ENCODE peak calls at places on chromosome 9, in four cellular contexts. R is prostate gland, W is DND-41, J is uterus. Z is an unnamed sample.
A peak's percentile ranks its signal among the peaks of the same experiment; 100 is the strongest.

GRCh38 chr9:121685795-121686377 is 34.5 kb downstream of the DAB2IP start:
- DNase-seq in R (no peak), W (no peak), J (no peak), Z (no peak)

GRCh38 chr9:130426883-130427282 is 17.9 kb upstream of the ASS1 start:
- DNase-seq in R (peak; percentile 37), W (no peak), J (no peak), Z (no peak)

GRCh38 chr9:77277719-77278118 is 100.4 kb downstream of the VPS13A start:
- DNase-seq in R (no peak), W (no peak), J (no peak), Z (no peak)

GRCh38 chr9:89494199-89494598 is 3.7 kb downstream of the SEMA4D start:
- DNase-seq in R (no peak), W (no peak), J (no peak), Z (no peak)

GRCh38 chr9:114037961-114038723 is 40.0 kb downstream of the AMBP start:
- DNase-seq in R (peak; percentile 2), W (no peak), J (no peak), Z (no peak)

GRCh38 chr9:130315446-130316226 is 50.1 kb downstream of the HMCN2 start:
- DNase-seq in R (no peak), W (no peak), J (no peak), Z (no peak)

GRCh38 chr9:93826209-93826608 is 128.9 kb downstream of the BARX1 start:
- DNase-seq in R (no peak), W (no peak), J (no peak), Z (peak; percentile 37)

GRCh38 chr9:130451004-130451390 is 6.2 kb downstream of the ASS1 start:
- DNase-seq in R (no peak), W (no peak), J (no peak), Z (no peak)

DNA sequence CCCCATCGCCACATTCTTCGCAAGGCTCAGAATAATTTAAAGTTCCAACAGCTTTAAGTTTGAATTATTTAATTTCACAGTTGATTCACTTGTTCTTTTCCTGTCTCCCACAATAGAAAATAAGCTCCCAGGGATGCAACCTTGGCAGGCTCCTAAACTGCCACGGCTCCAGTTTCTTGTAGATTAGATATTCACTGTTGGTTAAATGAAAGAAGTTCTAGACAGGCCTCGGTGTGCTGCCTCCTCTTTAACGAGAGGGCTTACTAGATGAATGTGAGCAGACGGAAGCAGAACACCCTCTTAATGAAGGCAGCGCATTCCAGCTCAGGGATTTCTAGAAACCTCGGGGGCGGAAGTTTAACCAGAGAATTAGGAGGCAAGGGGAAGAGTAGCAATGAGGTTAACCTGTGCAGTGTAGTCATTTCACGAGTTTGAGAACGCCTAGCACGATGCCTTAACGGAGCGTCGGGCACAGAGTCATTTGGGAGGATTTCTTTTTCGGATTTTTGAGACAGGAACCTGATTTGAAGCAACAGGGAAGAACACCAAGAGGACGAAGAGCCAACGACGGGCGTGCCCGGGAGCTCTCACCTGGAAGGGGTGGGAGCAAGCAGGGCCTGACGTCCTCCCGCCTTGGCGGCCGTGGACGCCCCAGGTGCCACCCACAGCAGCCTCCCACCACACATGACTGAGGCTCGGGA is 637 bp upstream of the SMC5 start:
- DNase-seq in R (peak; percentile 78), W (peak; percentile 32), J (no peak), Z (peak; percentile 72)
- H3K4me3 ChIP-seq in R (peak overlapping the region; percentile 89), W (peak overlapping the region; percentile 96), J (peak overlapping the region; percentile 86), Z (peak overlapping the region; percentile 78)

GRCh38 chr9:136363606-136364368 is at the start of gene DNLZ:
- DNase-seq in R (peak; percentile 72), W (peak; percentile 80), J (peak; percentile 85), Z (peak; percentile 79)

GRCh38 chr9:136361757-136362449 is 1.6 kb downstream of the DNLZ start:
- DNase-seq in R (no peak), W (no peak), J (peak; percentile 63), Z (no peak)

GRCh38 chr9:136361047-136361756 is 2.3 kb downstream of the DNLZ start:
- DNase-seq in R (no peak), W (no peak), J (no peak), Z (no peak)

GRCh38 chr9:136363106-136363605 is 388 bp downstream of the DNLZ start:
- DNase-seq in R (peak; percentile 95), W (peak; percentile 94), J (peak; percentile 98), Z (peak; percentile 81)

DNA sequence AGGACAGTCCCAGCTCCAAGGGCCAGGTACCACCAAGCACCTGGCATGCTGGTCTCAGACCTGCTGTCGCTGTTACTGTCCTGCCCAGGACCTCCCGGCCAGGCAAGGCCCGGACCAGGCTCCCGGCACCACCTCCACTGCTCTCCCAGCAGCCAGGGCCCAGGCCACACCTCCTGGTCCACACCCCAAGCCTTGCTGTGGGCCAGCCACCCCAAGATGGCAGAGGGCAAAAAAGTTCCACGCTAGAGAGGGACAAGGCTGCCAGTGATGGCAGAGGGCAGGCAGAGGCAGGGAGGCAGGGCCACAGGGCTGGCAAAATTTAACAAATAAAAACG is 1.1 kb downstream of the DNLZ start:
- DNase-seq in R (no peak), W (no peak), J (no peak), Z (no peak)
- H3K4me3 ChIP-seq in R (no peak overlapping the region), W (no peak overlapping the region), J (no peak overlapping the region), Z (no peak overlapping the region)

GRCh38 chr9:35906923-35907699 is 1.1 kb downstream of the HRCT1 start:
- DNase-seq in R (no peak), W (no peak), J (peak; percentile 79), Z (no peak)

GRCh38 chr9:35904338-35904737 is 1.7 kb upstream of the HRCT1 start:
- DNase-seq in R (no peak), W (no peak), J (no peak), Z (no peak)

GRCh38 chr9:35907732-35908483 is 1.4 kb upstream of the SPAAR start:
- DNase-seq in R (peak; percentile 28), W (no peak), J (peak; percentile 84), Z (no peak)

GRCh38 chr9:35904966-35905781 is 828 bp upstream of the HRCT1 start:
- DNase-seq in R (no peak), W (no peak), J (no peak), Z (no peak)

DNA sequence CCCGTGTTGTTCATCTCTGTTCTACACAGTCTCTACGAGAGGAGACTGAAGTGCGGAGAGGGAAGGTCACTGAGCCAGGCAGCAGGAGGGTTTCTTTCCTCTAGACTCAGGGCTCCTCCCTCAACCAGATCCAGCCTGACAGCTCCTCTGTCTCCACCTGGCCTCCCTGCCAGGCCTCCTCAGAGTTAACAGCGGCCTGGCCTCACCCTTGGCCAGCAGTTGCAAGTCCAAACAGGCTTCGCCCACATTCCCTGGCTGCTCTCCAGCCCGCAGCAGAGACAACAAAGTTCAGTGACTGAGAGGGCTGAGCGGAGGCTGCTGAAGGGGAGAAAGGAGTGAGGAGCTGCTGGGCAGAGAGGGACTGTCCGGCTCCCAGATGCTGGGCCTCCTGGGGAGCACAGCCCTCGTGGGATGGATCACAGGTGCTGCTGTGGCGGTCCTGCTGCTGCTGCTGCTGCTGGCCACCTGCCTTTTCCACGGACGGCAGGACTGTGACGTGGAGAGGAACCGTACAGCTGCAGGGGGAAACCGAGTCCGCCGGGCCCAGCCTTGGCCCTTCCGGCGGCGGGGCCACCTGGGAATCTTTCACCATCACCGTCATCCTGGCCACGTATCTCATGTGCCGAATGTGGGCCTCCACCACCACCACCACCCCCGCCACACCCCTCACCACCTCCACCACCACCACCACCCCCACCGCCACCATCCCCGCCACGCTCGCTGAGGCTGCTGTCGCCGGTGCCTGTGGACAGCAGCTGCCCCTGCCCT is at the start of gene HRCT1:
- DNase-seq in R (peak; percentile 96), W (no peak), J (peak; percentile 90), Z (no peak)
- H3K4me3 ChIP-seq in R (no peak within 1 kb of the TSS), W (no peak within 1 kb of the TSS), J (peak within 1 kb of the TSS; percentile 15), Z (no peak within 1 kb of the TSS)

GRCh38 chr9:115116620-115117284 is 1.2 kb downstream of the TNC start:
- DNase-seq in R (peak; percentile 23), W (no peak), J (no peak), Z (no peak)

GRCh38 chr9:115115924-115116323 is 2.0 kb downstream of the TNC start:
- DNase-seq in R (no peak), W (no peak), J (no peak), Z (no peak)

GRCh38 chr9:115114084-115114483 is 3.9 kb downstream of the TNC start:
- DNase-seq in R (no peak), W (no peak), J (no peak), Z (no peak)

GRCh38 chr9:115114541-115114940 is 3.4 kb downstream of the TNC start:
- DNase-seq in R (no peak), W (no peak), J (no peak), Z (no peak)

GRCh38 chr9:115115117-115115880 is 2.7 kb downstream of the TNC start:
- DNase-seq in R (no peak), W (no peak), J (no peak), Z (no peak)
- H3K4me3 ChIP-seq in R (no peak overlapping the region), W (no peak overlapping the region), J (no peak overlapping the region), Z (no peak overlapping the region)

Z was measured in CD4-positive, CD25-positive, alpha-beta regulatory T cell.